ENCODE peak calls at places on chromosomes 16 and 17, in five cellular contexts. M is IMR-90, H is neuronal stem cell, D is H9, I is H1. L is an unnamed sample.

GRCh38 chr17:38416840-38417209 is 11.4 kb upstream of the ARHGAP23 start:
- DNase-seq in M (no peak), H (no peak), D (no peak), I (no peak), L (no peak)

GRCh38 chr17:32197987-32198386 is 55.7 kb downstream of the RHOT1 start:
- DNase-seq in M (no peak), H (no peak), D (no peak), I (no peak), L (no peak)

GRCh38 chr17:68613739-68614298 is 12.7 kb upstream of the FAM20A start:
- DNase-seq in M (no peak), H (peak), D (peak), I (peak), L (peak)

GRCh38 chr16:57091200-57091989 is 988 bp upstream of the CPNE2 start:
- DNase-seq in M (peak), H (no peak), D (peak), I (peak), L (peak)

GRCh38 chr16:67248401-67249177 is at the start of gene SLC9A5:
- DNase-seq in M (no peak), H (no peak), D (peak), I (peak), L (peak)

GRCh38 chr16:15672514-15673167 is 22.6 kb downstream of the NDE1 start:
- DNase-seq in M (peak), H (no peak), D (no peak), I (no peak), L (peak)

GRCh38 chr17:82424001-82424862 is 5.8 kb upstream of the OGFOD3 start:
- DNase-seq in M (peak), H (peak), D (peak), I (peak), L (peak)

GRCh38 chr17:77957869-77958715 is at the start of gene TNRC6C:
- DNase-seq in M (peak), H (peak), D (peak), I (peak), L (peak)

GRCh38 chr16:77359065-77359502 is 75.8 kb downstream of the ADAMTS18 start:
- DNase-seq in M (peak), H (peak), D (no peak), I (no peak), L (no peak)

GRCh38 chr17:72846399-72846798 is 246.1 kb downstream of the SLC39A11 start:
- DNase-seq in M (no peak), H (no peak), D (no peak), I (no peak), L (no peak)

GRCh38 chr17:46770818-46771600 is 47.5 kb downstream of the WNT3 start:
- DNase-seq in M (peak), H (peak), D (peak), I (peak), L (peak)

GRCh38 chr16:760498-761343 is at the start of gene MSLN:
- DNase-seq in M (no peak), H (no peak), D (no peak), I (no peak), L (no peak)

GRCh38 chr17:42783062-42783777 is 2.8 kb downstream of the WNK4 start:
- DNase-seq in M (peak), H (no peak), D (no peak), I (no peak), L (peak)

GRCh38 chr17:58528443-58528842 is 14.0 kb upstream of the MTMR4 start:
- DNase-seq in M (no peak), H (no peak), D (no peak), I (no peak), L (no peak)

GRCh38 chr17:57672971-57673370 is 72.1 kb downstream of the CCDC182 start:
- DNase-seq in M (no peak), H (no peak), D (no peak), I (peak), L (no peak)

GRCh38 chr16:53089434-53090270 is 34.9 kb downstream of the CHD9 start:
- DNase-seq in M (no peak), H (peak), D (no peak), I (no peak), L (no peak)

GRCh38 chr17:45305532-45306087 is 11.2 kb downstream of the MAP3K14 start:
- DNase-seq in M (peak), H (no peak), D (no peak), I (no peak), L (no peak)

GRCh38 chr17:61467416-61468262 is 15.4 kb downstream of the TBX4 start:
- DNase-seq in M (peak), H (no peak), D (peak), I (peak), L (peak)

GRCh38 chr16:12646490-12647274 is 157.0 kb downstream of the CPPED1 start:
- DNase-seq in M (no peak), H (no peak), D (no peak), I (no peak), L (peak)

GRCh38 chr16:23920899-23921298 is 85.1 kb downstream of the PRKCB start:
- DNase-seq in M (no peak), H (no peak), D (no peak), I (no peak), L (no peak)

GRCh38 chr17:81888105-81888987 is 3.0 kb downstream of the ALYREF start:
- DNase-seq in M (no peak), H (no peak), D (peak), I (no peak), L (no peak)

GRCh38 chr16:30094541-30095165 is 1.4 kb downstream of the YPEL3 start:
- DNase-seq in M (no peak), H (peak), D (no peak), I (no peak), L (no peak)

GRCh38 chr17:82687871-82688270 is 10.6 kb downstream of the RAB40B start:
- DNase-seq in M (no peak), H (no peak), D (no peak), I (no peak), L (no peak)

GRCh38 chr16:88798772-88799455 is 4.7 kb upstream of the CDT1 start:
- DNase-seq in M (no peak), H (no peak), D (peak), I (no peak), L (no peak)

GRCh38 chr17:50062323-50063243 is 6.7 kb downstream of the ITGA3 start:
- DNase-seq in M (peak), H (no peak), D (no peak), I (no peak), L (peak)

GRCh38 chr16:50598256-50598894 is 50.2 kb downstream of the NKD1 start:
- DNase-seq in M (no peak), H (no peak), D (no peak), I (no peak), L (no peak)

GRCh38 chr17:34305061-34305460 is 14.2 kb upstream of the CCL8 start:
- DNase-seq in M (no peak), H (no peak), D (no peak), I (no peak), L (no peak)

GRCh38 chr16:58815188-58815888 is 81.2 kb upstream of the GOT2 start:
- DNase-seq in M (no peak), H (no peak), D (no peak), I (no peak), L (no peak)

GRCh38 chr16:88688013-88688778 is 1.9 kb upstream of the SNAI3 start:
- DNase-seq in M (no peak), H (no peak), D (no peak), I (no peak), L (no peak)

GRCh38 chr16:4110680-4111079 is 5.6 kb downstream of the ADCY9 start:
- DNase-seq in M (no peak), H (no peak), D (peak), I (no peak), L (no peak)

GRCh38 chr17:8072339-8072726 is 15.2 kb downstream of the ALOX12B start:
- DNase-seq in M (no peak), H (no peak), D (no peak), I (peak), L (no peak)

DNA sequence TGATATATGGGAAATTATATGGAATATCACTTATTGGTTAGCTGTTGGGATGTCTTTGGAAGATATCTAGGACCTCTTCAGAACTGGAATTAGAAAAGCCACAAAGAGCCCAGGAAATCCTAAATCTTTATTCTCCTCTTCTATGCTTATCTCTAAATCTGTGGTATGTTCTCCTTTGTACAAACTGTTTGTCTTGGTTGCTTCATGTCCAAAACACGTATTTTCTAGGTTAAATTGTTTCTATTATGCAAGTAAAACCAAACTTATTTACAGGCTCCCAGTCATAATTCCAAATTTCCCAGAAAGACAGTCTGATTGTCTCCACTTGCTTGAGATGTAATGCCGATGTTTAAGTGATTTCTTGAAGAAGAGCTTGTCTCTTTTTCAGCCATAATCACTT is 650.9 kb downstream of the CDH11 start:
- DNase-seq in M (no peak), H (no peak), D (no peak), I (no peak), L (no peak)
- H3K4ac ChIP-seq in M (no peak), H (no peak), D (no peak), I (no peak), L (no peak)

GRCh38 chr17:1576500-1576899 is 13.9 kb upstream of the PITPNA start:
- DNase-seq in M (no peak), H (no peak), D (no peak), I (no peak), L (no peak)
- H3K4ac ChIP-seq in M (peak), H (no peak), D (no peak), I (no peak), L (no peak)

GRCh38 chr16:55832788-55833583 is at the start of gene CES1:
- DNase-seq in M (no peak), H (peak), D (peak), I (no peak), L (no peak)
- H3K4ac ChIP-seq in M (no peak), H (no peak), D (no peak), I (no peak), L (no peak)

DNA sequence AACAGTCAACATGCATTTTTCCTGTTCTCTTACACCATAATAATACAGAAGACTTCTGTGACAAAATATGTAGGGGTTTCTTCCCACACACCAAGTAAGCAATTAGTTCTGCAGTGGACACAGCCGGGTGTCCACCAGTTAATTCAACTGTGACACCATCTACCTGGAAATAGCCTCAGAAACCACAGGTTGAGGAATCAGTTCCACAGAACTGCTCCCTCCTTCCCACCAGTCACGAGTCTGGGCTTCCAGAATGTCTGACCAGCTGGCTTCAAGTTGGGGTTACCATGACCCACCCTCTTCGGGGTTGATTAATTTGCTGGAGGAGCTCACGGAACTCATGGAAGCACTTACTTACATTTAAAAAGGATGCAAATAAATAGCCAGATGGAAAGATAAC is 13.6 kb upstream of the CCL5 start:
- DNase-seq in M (no peak), H (no peak), D (no peak), I (no peak), L (no peak)
- H3K4ac ChIP-seq in M (no peak), H (no peak), D (no peak), I (no peak), L (peak)

GRCh38 chr16:90018297-90019200 is 707 bp downstream of the DBNDD1 start:
- DNase-seq in M (no peak), H (no peak), D (peak), I (peak), L (peak)
- H3K4ac ChIP-seq in M (no peak), H (peak), D (no peak), I (no peak), L (peak)

DNA sequence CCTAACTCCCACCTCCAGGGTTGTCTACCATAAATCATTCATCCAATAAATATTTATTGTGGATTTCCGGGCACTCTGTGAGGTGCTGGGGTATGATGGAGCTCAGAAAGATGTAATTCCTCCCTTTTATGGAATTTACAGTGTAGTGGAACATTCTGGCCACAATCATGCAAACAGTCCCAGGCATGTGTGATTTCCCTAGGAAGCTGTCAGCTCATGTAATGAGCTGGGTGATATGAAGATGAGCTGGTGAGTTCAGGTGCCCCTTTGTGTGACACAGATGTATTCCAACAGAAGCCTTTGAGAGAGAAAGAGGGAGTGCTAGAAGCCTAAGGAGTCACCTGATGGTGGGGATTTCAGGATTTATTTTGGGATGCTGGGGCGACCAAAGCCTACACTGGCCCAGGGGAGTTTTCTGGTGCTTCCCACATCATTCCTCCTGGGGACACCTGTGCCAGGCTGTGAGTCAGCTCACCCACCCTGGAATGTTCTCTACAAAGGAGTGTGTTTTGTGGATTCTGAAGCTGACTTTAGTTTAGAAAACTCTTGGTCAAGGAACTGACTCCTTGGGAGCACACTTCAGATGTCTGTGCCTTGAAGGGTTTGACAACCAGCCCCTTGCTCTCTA is 42.8 kb downstream of the HS3ST4 start:
- DNase-seq in M (no peak), H (no peak), D (no peak), I (no peak), L (no peak)
- H3K4ac ChIP-seq in M (no peak), H (no peak), D (no peak), I (no peak), L (no peak)

DNA sequence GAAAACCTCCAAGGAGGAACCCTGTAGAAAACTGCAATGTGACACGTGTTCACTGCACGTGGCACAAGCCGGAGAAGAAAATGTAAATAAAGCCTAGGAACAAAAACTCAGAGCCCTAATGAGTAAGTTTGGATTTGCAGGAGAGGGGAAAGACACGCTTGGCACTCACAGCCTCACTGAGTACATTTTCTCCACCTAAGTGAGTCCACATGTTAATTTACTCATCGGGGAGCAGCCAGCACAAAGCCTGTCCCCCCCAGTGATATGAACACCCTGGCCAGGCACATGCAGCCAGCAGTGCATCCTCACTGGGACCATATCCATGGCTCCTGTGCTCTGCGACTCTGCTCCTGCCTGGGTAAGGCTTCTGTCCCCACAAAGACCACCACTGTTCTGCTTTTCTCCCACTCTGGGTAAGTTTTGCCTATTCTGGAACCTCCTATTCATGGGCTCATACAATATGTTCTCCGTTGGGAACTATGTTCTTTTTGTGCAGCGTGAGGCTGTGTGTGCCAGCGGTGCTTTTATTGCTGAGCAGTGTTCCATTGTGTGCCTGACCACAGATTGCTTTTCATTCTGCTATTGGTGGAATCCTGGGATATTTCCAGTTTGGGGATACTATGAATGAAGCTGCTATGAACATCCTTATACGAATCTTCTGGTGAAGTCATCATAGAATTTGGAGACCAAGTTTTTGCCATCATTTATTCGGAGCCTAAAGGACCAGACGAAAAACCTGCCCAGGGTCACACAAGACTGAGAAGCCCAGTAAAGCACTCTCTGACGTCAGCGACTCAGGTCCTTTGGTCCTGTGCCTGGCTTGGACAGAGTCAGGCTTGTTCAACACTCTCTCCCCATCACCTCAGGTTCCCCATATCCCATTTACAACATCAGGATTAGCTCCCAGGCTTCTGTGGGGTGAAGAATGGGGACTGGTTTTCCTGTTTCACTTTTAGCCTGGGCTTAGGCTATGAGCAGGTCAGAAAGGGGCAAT is 53.3 kb downstream of the RNF112 start:
- DNase-seq in M (peak), H (no peak), D (peak), I (no peak), L (no peak)
- H3K4ac ChIP-seq in M (peak), H (no peak), D (no peak), I (peak), L (no peak)

DNA sequence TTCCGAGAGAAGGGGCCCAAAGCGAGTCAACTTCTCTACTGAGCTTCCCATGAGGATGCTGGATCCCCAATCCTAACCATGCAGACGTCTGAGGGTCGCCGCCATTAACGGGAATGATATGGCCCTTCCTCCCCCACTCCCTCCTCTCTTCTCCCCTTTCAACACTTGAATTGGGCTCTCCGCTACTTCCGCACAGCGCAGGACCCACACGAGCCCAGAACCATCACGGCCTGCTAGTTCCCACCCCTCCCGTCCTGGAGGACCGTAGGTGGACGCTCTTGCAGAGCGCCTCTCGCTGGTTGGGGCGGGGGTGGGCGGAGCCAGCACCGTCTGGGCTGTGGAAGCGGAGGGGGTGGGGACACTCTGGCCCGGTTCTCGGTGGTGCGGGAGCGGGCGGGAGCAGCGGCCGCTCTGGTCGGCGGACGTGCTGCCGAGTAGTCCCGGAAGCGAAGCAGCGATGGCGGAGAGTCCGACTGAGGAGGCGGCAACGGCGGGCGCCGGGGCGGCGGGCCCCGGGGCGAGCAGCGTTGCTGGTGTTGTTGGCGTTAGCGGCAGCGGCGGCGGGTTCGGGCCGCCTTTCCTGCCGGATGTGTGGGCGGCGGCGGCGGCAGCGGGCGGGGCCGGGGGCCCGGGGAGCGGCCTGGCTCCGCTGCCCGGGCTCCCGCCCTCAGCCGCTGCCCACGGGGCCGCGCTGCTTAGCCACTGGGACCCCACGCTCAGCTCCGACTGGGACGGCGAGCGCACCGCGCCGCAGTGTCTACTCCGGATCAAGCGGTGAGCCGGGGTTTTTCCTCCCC is at the start of gene UBE2Z:
- DNase-seq in M (peak), H (peak), D (peak), I (peak), L (peak)
- H3K4ac ChIP-seq in M (peak), H (peak), D (no peak), I (peak), L (peak)

DNA sequence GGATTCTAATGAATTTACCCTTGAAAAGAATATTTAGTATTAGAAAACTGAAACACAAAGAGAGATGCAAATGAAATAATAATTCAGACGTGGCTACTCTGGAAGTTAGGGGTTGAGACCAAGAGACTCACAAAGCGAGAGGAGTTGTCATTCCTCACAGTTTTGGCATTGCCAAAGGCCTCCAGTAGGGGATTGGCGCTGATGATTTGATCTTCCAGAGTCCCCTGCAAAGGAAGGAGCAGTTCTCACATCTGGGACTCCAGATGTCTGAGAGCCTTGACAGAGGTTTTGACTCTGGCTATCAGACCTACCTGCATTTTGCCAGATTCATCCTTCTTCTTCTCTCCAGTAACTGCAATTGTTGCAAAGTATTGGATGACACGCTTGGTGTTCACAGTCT is 6.6 kb downstream of the MYH8 start:
- DNase-seq in M (no peak), H (no peak), D (peak), I (no peak), L (no peak)
- H3K4ac ChIP-seq in M (no peak), H (no peak), D (no peak), I (no peak), L (no peak)

L was measured in trophoblast cell.